ENCODE peak calls at places on chromosomes 4 and X, in six cellular contexts. One of them, this sample, is unnamed. For H3K4me1 and H3K9me3, the result is how much of the 10 kb centered on the place peaks cover.

GRCh38 chr4:150581611-150582010 is 340 bp upstream of the MAB21L2 start:
- DNase-seq in esophagus squamous epithelium: no peak
- DNase-seq in psoas muscle: no peak
- DNase-seq in mucosa of descending colon: peak
- DNase-seq in effector memory CD4-positive, alpha-beta T cell: no peak
- DNase-seq in pancreas: no peak
- DNase-seq in this sample: no peak

GRCh38 chr4:125084608-125085007 is 230.1 kb upstream of the FAT4 start:
- DNase-seq in mucosa of descending colon: no peak
- DNase-seq in esophagus squamous epithelium: no peak
- DNase-seq in effector memory CD4-positive, alpha-beta T cell: no peak
- DNase-seq in psoas muscle: no peak
- DNase-seq in pancreas: no peak
- DNase-seq in this sample: no peak

GRCh38 chr4:161554372-161554990 is 609.3 kb downstream of the FSTL5 start:
- DNase-seq in effector memory CD4-positive, alpha-beta T cell: no peak
- DNase-seq in pancreas: no peak
- DNase-seq in esophagus squamous epithelium: no peak
- DNase-seq in psoas muscle: no peak
- DNase-seq in mucosa of descending colon: no peak
- DNase-seq in this sample: peak

GRCh38 chr4:4641661-4642180 is 99.9 kb upstream of the STX18 start:
- DNase-seq in esophagus squamous epithelium: no peak
- DNase-seq in psoas muscle: no peak
- DNase-seq in mucosa of descending colon: no peak
- DNase-seq in pancreas: no peak
- DNase-seq in effector memory CD4-positive, alpha-beta T cell: no peak
- DNase-seq in this sample: no peak

GRCh38 chr4:66574145-66574978 is 904.1 kb upstream of the EPHA5 start:
- DNase-seq in effector memory CD4-positive, alpha-beta T cell: no peak
- DNase-seq in pancreas: no peak
- DNase-seq in esophagus squamous epithelium: no peak
- DNase-seq in psoas muscle: no peak
- DNase-seq in mucosa of descending colon: no peak
- DNase-seq in this sample: no peak

GRCh38 chr4:4443821-4444220 is 56.9 kb downstream of the NSG1 start:
- DNase-seq in esophagus squamous epithelium: no peak
- DNase-seq in effector memory CD4-positive, alpha-beta T cell: no peak
- DNase-seq in mucosa of descending colon: no peak
- DNase-seq in psoas muscle: no peak
- DNase-seq in pancreas: no peak
- DNase-seq in this sample: no peak

GRCh38 chr4:74845834-74846233 is 51.5 kb upstream of the BTC start:
- DNase-seq in pancreas: no peak
- DNase-seq in effector memory CD4-positive, alpha-beta T cell: no peak
- DNase-seq in psoas muscle: no peak
- DNase-seq in esophagus squamous epithelium: no peak
- DNase-seq in mucosa of descending colon: no peak
- DNase-seq in this sample: no peak

GRCh38 chrX:103101280-103102042 is 8.5 kb upstream of the NXF3 start:
- DNase-seq in psoas muscle: no peak
- DNase-seq in effector memory CD4-positive, alpha-beta T cell: no peak
- DNase-seq in mucosa of descending colon: no peak
- DNase-seq in esophagus squamous epithelium: no peak
- DNase-seq in pancreas: no peak
- DNase-seq in this sample: no peak

GRCh38 chrX:123884809-123885408 is 25.1 kb downstream of the XIAP start:
- DNase-seq in mucosa of descending colon: peak
- DNase-seq in effector memory CD4-positive, alpha-beta T cell: no peak
- DNase-seq in psoas muscle: no peak
- DNase-seq in esophagus squamous epithelium: no peak
- DNase-seq in pancreas: no peak
- DNase-seq in this sample: peak

GRCh38 chr4:125368684-125369083 is 53.9 kb downstream of the FAT4 start:
- DNase-seq in esophagus squamous epithelium: no peak
- DNase-seq in mucosa of descending colon: no peak
- DNase-seq in pancreas: no peak
- DNase-seq in effector memory CD4-positive, alpha-beta T cell: no peak
- DNase-seq in psoas muscle: no peak
- DNase-seq in this sample: no peak

GRCh38 chr4:8794491-8794890 is 77.1 kb downstream of the HMX1 start:
- DNase-seq in pancreas: no peak
- DNase-seq in mucosa of descending colon: no peak
- DNase-seq in esophagus squamous epithelium: no peak
- DNase-seq in psoas muscle: no peak
- DNase-seq in effector memory CD4-positive, alpha-beta T cell: no peak
- DNase-seq in this sample: no peak

GRCh38 chr4:99248714-99249113 is 29.7 kb upstream of the ADH6 start:
- DNase-seq in esophagus squamous epithelium: no peak
- DNase-seq in mucosa of descending colon: no peak
- DNase-seq in pancreas: no peak
- DNase-seq in psoas muscle: no peak
- DNase-seq in effector memory CD4-positive, alpha-beta T cell: no peak
- DNase-seq in this sample: no peak

GRCh38 chrX:74535633-74536141 is 78.7 kb downstream of the RLIM start:
- DNase-seq in esophagus squamous epithelium: no peak
- DNase-seq in effector memory CD4-positive, alpha-beta T cell: no peak
- DNase-seq in psoas muscle: peak
- DNase-seq in pancreas: peak
- DNase-seq in mucosa of descending colon: peak
- DNase-seq in this sample: no peak

GRCh38 chrX:16702700-16703599 is 9.5 kb downstream of the CTPS2 start:
- DNase-seq in pancreas: no peak
- DNase-seq in mucosa of descending colon: peak
- DNase-seq in psoas muscle: no peak
- DNase-seq in esophagus squamous epithelium: no peak
- DNase-seq in effector memory CD4-positive, alpha-beta T cell: no peak
- DNase-seq in this sample: no peak

GRCh38 chrX:148928803-148929202 is 428.4 kb downstream of the AFF2 start:
- DNase-seq in mucosa of descending colon: no peak
- DNase-seq in pancreas: no peak
- DNase-seq in psoas muscle: no peak
- DNase-seq in esophagus squamous epithelium: no peak
- DNase-seq in effector memory CD4-positive, alpha-beta T cell: no peak
- DNase-seq in this sample: no peak

GRCh38 chr4:173076903-173077629 is 91.5 kb upstream of the GALNT7 start:
- DNase-seq in effector memory CD4-positive, alpha-beta T cell: no peak
- DNase-seq in psoas muscle: no peak
- DNase-seq in esophagus squamous epithelium: no peak
- DNase-seq in pancreas: no peak
- DNase-seq in mucosa of descending colon: no peak
- DNase-seq in this sample: no peak

GRCh38 chrX:12013220-12013619 is 125.1 kb upstream of the FRMPD4 start:
- DNase-seq in effector memory CD4-positive, alpha-beta T cell: no peak
- DNase-seq in psoas muscle: no peak
- DNase-seq in mucosa of descending colon: no peak
- DNase-seq in esophagus squamous epithelium: no peak
- DNase-seq in pancreas: no peak
- DNase-seq in this sample: peak

GRCh38 chr4:168028970-168029610 is 63.2 kb upstream of the ANXA10 start:
- DNase-seq in effector memory CD4-positive, alpha-beta T cell: no peak
- DNase-seq in esophagus squamous epithelium: no peak
- DNase-seq in psoas muscle: no peak
- DNase-seq in pancreas: no peak
- DNase-seq in mucosa of descending colon: no peak
- DNase-seq in this sample: no peak

GRCh38 chr4:95510877-95511276 is 37.9 kb downstream of the UNC5C start:
- DNase-seq in esophagus squamous epithelium: no peak
- DNase-seq in mucosa of descending colon: no peak
- DNase-seq in psoas muscle: no peak
- DNase-seq in effector memory CD4-positive, alpha-beta T cell: no peak
- DNase-seq in pancreas: no peak
- DNase-seq in this sample: no peak

GRCh38 chrX:114800719-114801118 is 216.7 kb downstream of the IL13RA2 start:
- DNase-seq in esophagus squamous epithelium: no peak
- DNase-seq in psoas muscle: no peak
- DNase-seq in pancreas: no peak
- DNase-seq in mucosa of descending colon: no peak
- DNase-seq in effector memory CD4-positive, alpha-beta T cell: no peak
- DNase-seq in this sample: no peak

GRCh38 chr4:155407480-155407879 is 30.7 kb upstream of the MAP9 start:
- DNase-seq in pancreas: no peak
- DNase-seq in mucosa of descending colon: no peak
- DNase-seq in effector memory CD4-positive, alpha-beta T cell: no peak
- DNase-seq in psoas muscle: no peak
- DNase-seq in esophagus squamous epithelium: no peak
- DNase-seq in this sample: no peak

GRCh38 chr4:119729815-119730643 is 101.4 kb upstream of the PDE5A start:
- DNase-seq in mucosa of descending colon: peak
- DNase-seq in pancreas: no peak
- DNase-seq in psoas muscle: no peak
- DNase-seq in esophagus squamous epithelium: no peak
- DNase-seq in effector memory CD4-positive, alpha-beta T cell: no peak
- DNase-seq in this sample: no peak

GRCh38 chr4:13990596-13991589 is 363.4 kb upstream of the BOD1L1 start:
- DNase-seq in mucosa of descending colon: no peak
- DNase-seq in pancreas: no peak
- DNase-seq in effector memory CD4-positive, alpha-beta T cell: no peak
- DNase-seq in psoas muscle: no peak
- DNase-seq in esophagus squamous epithelium: no peak
- DNase-seq in this sample: no peak

GRCh38 chr4:148364525-148364924 is 77.7 kb downstream of the NR3C2 start:
- DNase-seq in pancreas: no peak
- DNase-seq in mucosa of descending colon: peak
- DNase-seq in effector memory CD4-positive, alpha-beta T cell: no peak
- DNase-seq in esophagus squamous epithelium: no peak
- DNase-seq in psoas muscle: no peak
- DNase-seq in this sample: no peak

GRCh38 chr4:176313596-176314341 is 6.0 kb upstream of the SPCS3 start:
- DNase-seq in effector memory CD4-positive, alpha-beta T cell: no peak
- DNase-seq in pancreas: no peak
- DNase-seq in esophagus squamous epithelium: no peak
- DNase-seq in mucosa of descending colon: no peak
- DNase-seq in psoas muscle: no peak
- DNase-seq in this sample: no peak

GRCh38 chr4:22179124-22179874 is 230.7 kb upstream of the KCNIP4 start:
- DNase-seq in mucosa of descending colon: no peak
- DNase-seq in effector memory CD4-positive, alpha-beta T cell: no peak
- DNase-seq in pancreas: no peak
- DNase-seq in esophagus squamous epithelium: no peak
- DNase-seq in psoas muscle: no peak
- DNase-seq in this sample: no peak

GRCh38 chrX:153551135-153551534 is 33.7 kb downstream of the ATP2B3 start:
- DNase-seq in pancreas: no peak
- DNase-seq in psoas muscle: no peak
- DNase-seq in esophagus squamous epithelium: no peak
- DNase-seq in mucosa of descending colon: no peak
- DNase-seq in effector memory CD4-positive, alpha-beta T cell: no peak
- DNase-seq in this sample: no peak

GRCh38 chr4:40309250-40309774 is 25.8 kb upstream of the CHRNA9 start:
- DNase-seq in effector memory CD4-positive, alpha-beta T cell: peak
- DNase-seq in esophagus squamous epithelium: no peak
- DNase-seq in pancreas: peak
- DNase-seq in psoas muscle: peak
- DNase-seq in mucosa of descending colon: peak
- DNase-seq in this sample: peak

GRCh38 chr4:3045500-3045850 is 28.9 kb downstream of the HTT-AS start:
- DNase-seq in effector memory CD4-positive, alpha-beta T cell: peak
- DNase-seq in esophagus squamous epithelium: peak
- DNase-seq in psoas muscle: peak
- DNase-seq in mucosa of descending colon: peak
- DNase-seq in pancreas: no peak
- DNase-seq in this sample: no peak

GRCh38 chr4:46946914-46947313 is 37.9 kb upstream of the COX7B2 start:
- DNase-seq in psoas muscle: no peak
- DNase-seq in mucosa of descending colon: no peak
- DNase-seq in effector memory CD4-positive, alpha-beta T cell: no peak
- DNase-seq in esophagus squamous epithelium: no peak
- DNase-seq in pancreas: no peak
- DNase-seq in this sample: no peak
- H3K4me3 ChIP-seq in psoas muscle: no peak
- H3K4me3 ChIP-seq in mucosa of descending colon: no peak
- H3K4me3 ChIP-seq in effector memory CD4-positive, alpha-beta T cell: no peak
- H3K4me3 ChIP-seq in esophagus squamous epithelium: no peak
- H3K4me3 ChIP-seq in pancreas: no peak
- H3K4me3 ChIP-seq in this sample: no peak

DNA sequence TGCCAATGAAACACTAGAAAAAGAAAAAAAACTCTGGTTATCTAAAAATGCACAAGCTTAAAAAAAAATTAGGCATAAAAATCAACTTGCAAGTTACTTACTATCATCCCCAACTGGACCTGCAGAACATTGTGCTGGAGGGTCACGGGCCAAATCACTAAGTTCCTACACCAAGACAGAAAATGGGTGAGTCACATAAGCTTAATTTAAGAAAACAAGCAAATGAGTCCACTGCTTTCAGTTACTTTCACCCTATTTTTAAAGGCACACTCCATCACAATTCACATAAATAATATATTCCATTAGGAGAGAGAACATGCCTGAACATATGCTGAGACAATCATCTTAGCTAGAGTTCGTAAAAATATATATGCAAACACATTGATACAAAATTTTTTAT is 17.7 kb downstream of the UBE2D3 start:
- DNase-seq in esophagus squamous epithelium: no peak
- DNase-seq in effector memory CD4-positive, alpha-beta T cell: no peak
- DNase-seq in pancreas: no peak
- DNase-seq in mucosa of descending colon: no peak
- DNase-seq in psoas muscle: no peak
- DNase-seq in this sample: no peak
- H3K4me1 ChIP-seq in esophagus squamous epithelium: under half
- H3K4me1 ChIP-seq in effector memory CD4-positive, alpha-beta T cell: under half
- H3K4me1 ChIP-seq in pancreas: under half
- H3K4me1 ChIP-seq in mucosa of descending colon: under half
- H3K4me1 ChIP-seq in psoas muscle: half or more
- H3K4me1 ChIP-seq in this sample: under half

GRCh38 chr4:766152-766515 is 59.8 kb downstream of the CPLX1 start:
- DNase-seq in mucosa of descending colon: no peak
- DNase-seq in esophagus squamous epithelium: no peak
- DNase-seq in effector memory CD4-positive, alpha-beta T cell: no peak
- DNase-seq in psoas muscle: peak
- DNase-seq in pancreas: no peak
- DNase-seq in this sample: no peak
- H3K9me3 ChIP-seq in mucosa of descending colon: under half
- H3K9me3 ChIP-seq in esophagus squamous epithelium: under half
- H3K9me3 ChIP-seq in effector memory CD4-positive, alpha-beta T cell: under half
- H3K9me3 ChIP-seq in psoas muscle: under half
- H3K9me3 ChIP-seq in pancreas: under half
- H3K9me3 ChIP-seq in this sample: under half

GRCh38 chr4:55186123-55186522 is 60.7 kb upstream of the KDR start:
- DNase-seq in pancreas: no peak
- DNase-seq in mucosa of descending colon: no peak
- DNase-seq in esophagus squamous epithelium: no peak
- DNase-seq in psoas muscle: no peak
- DNase-seq in effector memory CD4-positive, alpha-beta T cell: no peak
- DNase-seq in this sample: peak

GRCh38 chr4:55183926-55184599 is 58.7 kb upstream of the KDR start:
- DNase-seq in psoas muscle: no peak
- DNase-seq in mucosa of descending colon: no peak
- DNase-seq in effector memory CD4-positive, alpha-beta T cell: no peak
- DNase-seq in esophagus squamous epithelium: no peak
- DNase-seq in pancreas: no peak
- DNase-seq in this sample: no peak

GRCh38 chr4:55186700-55187099 is 61.3 kb upstream of the KDR start:
- DNase-seq in effector memory CD4-positive, alpha-beta T cell: no peak
- DNase-seq in pancreas: no peak
- DNase-seq in esophagus squamous epithelium: no peak
- DNase-seq in mucosa of descending colon: no peak
- DNase-seq in psoas muscle: no peak
- DNase-seq in this sample: peak

GRCh38 chr4:55181606-55182005 is 56.2 kb upstream of the KDR start:
- DNase-seq in esophagus squamous epithelium: no peak
- DNase-seq in effector memory CD4-positive, alpha-beta T cell: no peak
- DNase-seq in mucosa of descending colon: no peak
- DNase-seq in pancreas: no peak
- DNase-seq in psoas muscle: no peak
- DNase-seq in this sample: peak

GRCh38 chr4:55184600-55185523 is 59.5 kb upstream of the KDR start:
- DNase-seq in mucosa of descending colon: peak
- DNase-seq in psoas muscle: peak
- DNase-seq in effector memory CD4-positive, alpha-beta T cell: no peak
- DNase-seq in pancreas: no peak
- DNase-seq in esophagus squamous epithelium: no peak
- DNase-seq in this sample: peak
- H3K4me3 ChIP-seq in mucosa of descending colon: no peak
- H3K4me3 ChIP-seq in psoas muscle: no peak
- H3K4me3 ChIP-seq in effector memory CD4-positive, alpha-beta T cell: no peak
- H3K4me3 ChIP-seq in pancreas: no peak
- H3K4me3 ChIP-seq in esophagus squamous epithelium: no peak
- H3K4me3 ChIP-seq in this sample: no peak

This sample was measured in HAP-1.